ENCODE peak calls at places on chromosomes 5 and 9, in four cellular contexts. C is mammary epithelial cell, I is tibial artery, U is psoas muscle. B is an unnamed sample.
A peak's percentile ranks its signal among the peaks of the same experiment; 100 is the strongest.

GRCh38 chr9:131275332-131276106 is 791 bp downstream of the FAM78A start:
- DNase-seq in U (peak; percentile 85), C (no peak), I (no peak), B (no peak)

GRCh38 chr9:20042312-20042711 is 253.5 kb upstream of the SLC24A2 start:
- DNase-seq in I (no peak), C (no peak), U (no peak), B (no peak)

GRCh38 chr9:33044677-33045282 is 19.7 kb downstream of the DNAJA1 start:
- DNase-seq in I (no peak), U (no peak), C (peak; percentile 34), B (no peak)

GRCh38 chr5:131355972-131356528 is 92.2 kb downstream of the CDC42SE2 start:
- DNase-seq in I (no peak), U (no peak), C (no peak), B (no peak)

GRCh38 chr9:34869390-34869789 is 88.7 kb upstream of the PHF24 start:
- DNase-seq in I (no peak), C (peak; percentile 10), U (no peak), B (no peak)

GRCh38 chr5:150918613-150919012 is 13.8 kb upstream of the ZNF300 start:
- DNase-seq in C (peak; percentile 33), I (no peak), U (no peak), B (no peak)

GRCh38 chr9:124203818-124204217 is 53.9 kb upstream of the NEK6 start:
- DNase-seq in C (no peak), U (no peak), I (no peak), B (no peak)

GRCh38 chr5:32933692-32934091 is 222.6 kb downstream of the NPR3 start:
- DNase-seq in I (no peak), C (no peak), U (no peak), B (no peak)

GRCh38 chr5:112878760-112879159 is 17.7 kb downstream of the SRP19 start:
- DNase-seq in I (no peak), U (no peak), C (peak; percentile 77), B (no peak)

GRCh38 chr9:16202221-16202620 is 649.4 kb downstream of the CCDC171 start:
- DNase-seq in U (no peak), I (no peak), C (no peak), B (no peak)

GRCh38 chr5:153490124-153491085 is at the start of gene GRIA1:
- DNase-seq in I (no peak), U (no peak), C (no peak), B (no peak)

GRCh38 chr5:76351176-76351575 is 51.9 kb upstream of the IQGAP2 start:
- DNase-seq in C (no peak), U (no peak), I (no peak), B (no peak)

GRCh38 chr5:85293139-85293785 is 908.6 kb upstream of the EDIL3 start:
- DNase-seq in C (peak; percentile 10), I (no peak), U (no peak), B (no peak)

GRCh38 chr9:69168709-69169217 is 5.3 kb upstream of the TJP2 start:
- DNase-seq in I (no peak), U (no peak), C (peak; percentile 95), B (no peak)

GRCh38 chr5:107431998-107432397 is 238.7 kb downstream of the EFNA5 start:
- DNase-seq in I (no peak), C (peak; percentile 70), U (no peak), B (no peak)

GRCh38 chr5:76081811-76082783 is 1.1 kb upstream of the SV2C start:
- DNase-seq in U (no peak), C (no peak), I (no peak), B (no peak)

GRCh38 chr9:81266674-81267073 is 422.7 kb downstream of the TLE1 start:
- DNase-seq in U (no peak), C (peak; percentile 84), I (no peak), B (no peak)

GRCh38 chr5:34016243-34016642 is 8.4 kb upstream of the AMACR start:
- DNase-seq in I (no peak), C (no peak), U (no peak), B (no peak)

GRCh38 chr5:75043736-75044264 is 8.6 kb downstream of the GCNT4 start:
- DNase-seq in U (no peak), I (no peak), C (no peak), B (no peak)

GRCh38 chr5:616342-617039 is 4.4 kb downstream of the CEP72 start:
- DNase-seq in I (no peak), U (peak; percentile 44), C (no peak), B (peak; percentile 46)

GRCh38 chr5:160511280-160511929 is 89.8 kb downstream of the PTTG1 start:
- DNase-seq in C (no peak), I (no peak), U (no peak), B (no peak)

GRCh38 chr5:44641820-44642219 is 166.9 kb upstream of the MRPS30 start:
- DNase-seq in C (no peak), U (no peak), I (no peak), B (no peak)

GRCh38 chr9:95032580-95033298 is 284.8 kb downstream of the FANCC start:
- DNase-seq in C (no peak), U (no peak), I (no peak), B (no peak)

GRCh38 chr9:89844535-89844934 is 239.7 kb downstream of the GADD45G start:
- DNase-seq in C (peak; percentile 2), I (no peak), U (no peak), B (no peak)

GRCh38 chr5:133847301-133847700 is 121.1 kb downstream of the C5orf15 start:
- DNase-seq in C (no peak), U (no peak), I (no peak), B (peak; percentile 35)

GRCh38 chr5:179181988-179182387 is 121.8 kb downstream of the ZNF354C start:
- DNase-seq in C (no peak), U (peak; percentile 20), I (no peak), B (no peak)

GRCh38 chr5:166285385-166285784 is 2006.1 kb upstream of the WWC1 start:
- DNase-seq in C (no peak), U (no peak), I (no peak), B (no peak)

GRCh38 chr5:92800360-92800759 is 780.7 kb downstream of the NR2F1-AS1 start:
- DNase-seq in I (no peak), U (no peak), C (no peak), B (no peak)

GRCh38 chr9:35659340-35659739 is 1.2 kb downstream of the CCDC107 start:
- DNase-seq in U (no peak), C (peak; percentile 71), I (peak; percentile 67), B (no peak)

GRCh38 chr9:133090187-133090586 is 28.4 kb downstream of the CEL start:
- DNase-seq in I (no peak), C (no peak), U (no peak), B (no peak)

GRCh38 chr9:109934499-109935214 is 154.7 kb downstream of the PALM2AKAP2 start:
- DNase-seq in I (no peak), U (no peak), C (no peak), B (no peak)

GRCh38 chr9:82202808-82203207 is 214.2 kb downstream of the SPATA31D1 start:
- DNase-seq in U (no peak), I (no peak), C (peak; percentile 81), B (no peak)

GRCh38 chr9:36969216-36969771 is 64.8 kb downstream of the PAX5 start:
- DNase-seq in C (no peak), U (no peak), I (no peak), B (no peak)

GRCh38 chr9:21682981-21683380 is 119.5 kb upstream of the MTAP start:
- DNase-seq in U (no peak), C (peak; percentile 92), I (no peak), B (no peak)

GRCh38 chr9:1709347-1709746 is 305.8 kb upstream of the SMARCA2 start:
- DNase-seq in U (no peak), C (no peak), I (no peak), B (no peak)
- TF ChIP-seq CTCF in U (peak; percentile 17), C (peak; percentile 26), I (no peak), B (no peak)

GRCh38 chr9:693460-694390 is 147.8 kb upstream of the DMRT1 start:
- DNase-seq in U (peak; percentile 66), I (peak; percentile 70), C (no peak), B (no peak)
- H3K4me3 ChIP-seq in U (peak overlapping the region; percentile 70), I (peak overlapping the region; percentile 43), C (no peak overlapping the region), B (peak overlapping the region; percentile 67)

DNA sequence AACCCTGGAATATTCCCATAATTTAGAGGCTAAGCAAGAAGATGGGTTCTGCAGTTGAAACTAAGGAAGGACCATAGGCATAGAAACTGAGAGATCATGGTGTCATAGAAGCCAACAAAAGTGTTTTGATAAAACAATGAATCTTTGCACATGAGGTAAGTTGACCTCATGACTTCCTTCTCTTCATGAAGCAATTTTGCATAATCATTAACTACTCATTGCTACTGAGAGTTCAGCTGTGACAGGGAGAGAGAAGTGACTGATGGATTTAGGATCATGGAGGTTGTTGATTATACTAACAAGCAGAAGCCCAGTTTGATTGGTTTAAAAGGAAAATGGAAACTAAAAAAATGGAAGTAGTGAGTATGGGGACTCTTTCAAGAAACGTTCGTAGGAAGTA is 51.2 kb downstream of the PARP8 start:
- DNase-seq in I (no peak), U (no peak), C (no peak), B (no peak)
- H3K27ac ChIP-seq in I (no peak overlapping the region), U (no peak overlapping the region), C (no peak overlapping the region), B (no peak overlapping the region)

GRCh38 chr9:108417726-108418125 is 438.1 kb downstream of the ACTL7B start:
- DNase-seq in U (no peak), I (no peak), C (no peak), B (no peak)

GRCh38 chr9:108410161-108410560 is 445.6 kb downstream of the ACTL7B start:
- DNase-seq in C (no peak), I (no peak), U (no peak), B (no peak)

GRCh38 chr9:108411632-108412031 is 444.2 kb downstream of the ACTL7B start:
- DNase-seq in U (no peak), I (no peak), C (no peak), B (no peak)

GRCh38 chr9:108416321-108416720 is 439.5 kb downstream of the ACTL7B start:
- DNase-seq in U (no peak), C (peak; percentile 53), I (no peak), B (no peak)

DNA sequence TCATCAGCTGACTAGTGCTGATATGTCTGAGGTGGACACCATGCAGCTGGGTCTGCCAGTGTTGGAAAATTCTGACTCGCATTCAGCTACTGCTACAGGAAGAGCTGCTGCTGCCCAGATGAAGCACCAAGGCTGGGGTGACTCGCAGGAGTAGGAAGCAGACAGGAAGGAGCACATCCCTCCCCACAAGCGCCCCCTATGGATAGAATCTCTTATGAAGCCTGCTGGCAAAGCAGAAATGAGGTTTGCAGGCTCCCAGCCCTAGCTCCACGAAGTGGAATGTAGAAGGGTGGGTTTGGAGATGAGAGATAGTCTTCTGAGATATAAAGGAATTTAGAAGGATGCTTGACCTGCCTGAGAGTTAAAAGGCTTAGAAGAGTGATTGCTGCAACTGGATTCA is 443.0 kb downstream of the ACTL7B start:
- DNase-seq in C (peak; percentile 15), U (no peak), I (no peak), B (no peak)
- TF ChIP-seq CTCF in C (no peak), U (no peak), I (no peak), B (no peak)

B was measured in coronary artery.